ENCODE peak calls at places on chromosomes 16 and 17, in six cellular contexts. A, P, J, T, I and O are unnamed samples.

GRCh38 chr16:21064203-21064602 is 86.4 kb downstream of the DNAH3 start:
- DNase-seq in A (no peak), P (no peak), T (no peak), I (no peak), J (no peak), O (no peak)

GRCh38 chr17:1414634-1415033 is 14.6 kb upstream of the YWHAE start:
- DNase-seq in A (no peak), I (no peak), T (no peak), P (no peak), J (no peak), O (no peak)

GRCh38 chr16:20928774-20929411 is 28.3 kb downstream of the LYRM1 start:
- DNase-seq in A (no peak), T (no peak), P (no peak), J (no peak), I (no peak), O (no peak)

GRCh38 chr17:74165811-74166365 is 37.6 kb upstream of the RPL38 start:
- DNase-seq in A (peak; percentile 22), P (no peak), T (no peak), I (no peak), J (no peak), O (no peak)

GRCh38 chr17:77061711-77062110 is 79.1 kb upstream of the SEC14L1 start:
- DNase-seq in A (no peak), T (no peak), J (no peak), I (no peak), P (no peak), O (no peak)

GRCh38 chr17:39011907-39012468 is 44.8 kb upstream of the FBXO47 start:
- DNase-seq in P (no peak), I (peak; percentile 83), T (no peak), J (no peak), A (peak; percentile 86), O (peak; percentile 27)

GRCh38 chr17:55496094-55496881 is 15.0 kb downstream of the SMIM36 start:
- DNase-seq in I (no peak), A (no peak), T (peak; percentile 74), J (peak; percentile 69), P (peak; percentile 67), O (no peak)

GRCh38 chr16:55502801-55503366 is 6.0 kb upstream of the LPCAT2 start:
- DNase-seq in I (no peak), J (peak; percentile 92), P (peak; percentile 93), A (peak; percentile 32), T (peak; percentile 23), O (no peak)

GRCh38 chr17:79420318-79421243 is 190.3 kb downstream of the RBFOX3 start:
- DNase-seq in T (no peak), I (peak; percentile 25), A (no peak), J (peak; percentile 1), P (no peak), O (no peak)

GRCh38 chr16:13269905-13270528 is 368.6 kb downstream of the SHISA9 start:
- DNase-seq in A (no peak), T (no peak), J (no peak), I (no peak), P (no peak), O (no peak)
- H3K18ac ChIP-seq in A (no peak overlapping the region), T (no peak overlapping the region), J (no peak overlapping the region), I (no peak overlapping the region), P (no peak overlapping the region), O (no peak overlapping the region)

GRCh38 chr17:40538019-40538935 is 27.0 kb downstream of the CCR7 start:
- DNase-seq in T (no peak), J (no peak), P (peak; percentile 43), A (no peak), I (no peak), O (no peak)
- H3K18ac ChIP-seq in T (peak overlapping the region; percentile 58), J (no peak overlapping the region), P (peak overlapping the region; percentile 93), A (no peak overlapping the region), I (no peak overlapping the region), O (peak overlapping the region; percentile 68)

DNA sequence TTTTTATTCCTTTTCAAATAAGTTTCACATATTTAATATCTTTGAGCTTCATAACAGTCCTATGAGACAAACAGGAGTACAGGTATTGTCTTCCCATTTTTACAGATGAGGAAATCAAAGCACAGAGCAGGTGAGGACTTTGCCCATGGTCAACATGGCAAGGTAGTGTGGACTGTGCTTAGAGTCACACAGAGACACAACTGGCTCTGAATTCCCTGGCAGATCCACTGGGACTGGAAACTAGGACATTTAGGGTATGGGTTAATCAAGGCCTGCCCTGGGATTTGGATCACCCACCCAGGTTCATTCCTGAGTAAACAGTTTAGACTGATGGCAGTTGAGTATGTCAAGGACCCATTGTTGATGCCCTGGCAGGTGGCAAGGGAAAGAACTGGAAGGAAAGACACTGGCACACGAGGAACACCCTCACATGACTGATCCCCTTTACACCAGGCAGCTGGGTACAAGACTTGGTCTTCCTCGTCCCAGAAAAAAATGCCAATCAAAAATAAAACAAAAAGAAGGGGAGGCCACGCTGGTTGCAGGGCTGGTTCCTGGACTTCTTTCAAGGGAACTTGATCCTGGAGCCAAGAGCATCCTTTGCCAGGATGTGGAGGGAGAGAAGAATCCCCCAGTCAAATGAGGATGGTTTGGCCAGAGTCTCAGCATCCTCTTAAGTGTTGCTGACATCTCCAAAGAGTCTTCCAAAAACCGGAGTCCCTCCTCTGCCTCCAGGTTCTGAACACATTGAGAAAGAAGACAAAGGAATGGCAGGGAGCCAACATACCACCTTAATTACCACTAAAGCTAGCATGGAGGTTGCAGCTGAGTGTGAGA is 34.9 kb downstream of the CHD9 start:
- DNase-seq in P (no peak), I (peak; percentile 71), J (no peak), A (no peak), T (no peak), O (peak; percentile 29)
- H3K18ac ChIP-seq in P (peak overlapping the region; percentile 5), I (no peak overlapping the region), J (no peak overlapping the region), A (no peak overlapping the region), T (no peak overlapping the region), O (peak overlapping the region; percentile 22)

GRCh38 chr17:44842748-44843147 is 4.9 kb upstream of the HIGD1B start:
- DNase-seq in J (peak; percentile 64), T (no peak), A (peak; percentile 67), I (peak; percentile 82), P (peak; percentile 15), O (no peak)
- H3K18ac ChIP-seq in J (no peak overlapping the region), T (no peak overlapping the region), A (no peak overlapping the region), I (peak overlapping the region; percentile 42), P (no peak overlapping the region), O (no peak overlapping the region)